ENCODE peak calls at places on chromosomes 16 and 17, in five cellular contexts. W is SK-N-SH, V is endodermal cell, S is left ventricle myocardium inferior, D is spleen. L is an unnamed sample.

GRCh38 chr16:87538594-87538993 is 45.8 kb upstream of the ZCCHC14 start:
- DNase-seq in W (no peak), V (no peak), S (no peak), D (no peak), L (no peak)

GRCh38 chr16:27436065-27436464 is 34.1 kb downstream of the IL21R start:
- DNase-seq in W (no peak), V (peak; percentile 15), S (no peak), D (peak; percentile 47), L (peak; percentile 4)

GRCh38 chr16:27281285-27281684 is 12.7 kb upstream of the NSMCE1 start:
- DNase-seq in W (no peak), V (peak; percentile 66), S (no peak), D (no peak), L (no peak)

GRCh38 chr16:48526058-48526957 is 83.7 kb downstream of the N4BP1 start:
- DNase-seq in W (no peak), V (peak; percentile 93), S (no peak), D (peak; percentile 69), L (no peak)

GRCh38 chr17:2398655-2399571 is 1.9 kb downstream of the MNT start:
- DNase-seq in W (peak; percentile 59), V (peak; percentile 94), S (peak; percentile 56), D (peak; percentile 90), L (peak; percentile 48)

GRCh38 chr17:15967706-15968399 is 22.9 kb downstream of the ADORA2B start:
- DNase-seq in W (no peak), V (no peak), S (no peak), D (no peak), L (no peak)

GRCh38 chr17:33277436-33278100 is 15.5 kb downstream of the ASIC2 start:
- DNase-seq in W (no peak), V (peak; percentile 57), S (no peak), D (no peak), L (no peak)

GRCh38 chr17:46264456-46265198 is 30.3 kb upstream of the LRRC37A start:
- DNase-seq in W (peak; percentile 28), V (peak; percentile 79), S (no peak), D (no peak), L (peak; percentile 23)

GRCh38 chr17:40345161-40346034 is 19.1 kb downstream of the GJD3 start:
- DNase-seq in W (peak; percentile 74), V (peak; percentile 97), S (peak; percentile 84), D (peak; percentile 90), L (peak; percentile 44)

GRCh38 chr17:81160306-81160705 is 5.0 kb upstream of the PVALEF start:
- DNase-seq in W (no peak), V (no peak), S (peak; percentile 62), D (peak; percentile 95), L (no peak)

GRCh38 chr16:4936181-4936990 is 562 bp downstream of the PPL start:
- DNase-seq in W (peak; percentile 75), V (peak; percentile 85), S (no peak), D (no peak), L (no peak)

GRCh38 chr16:50821586-50821985 is 79.7 kb downstream of the CYLD start:
- DNase-seq in W (no peak), V (no peak), S (no peak), D (no peak), L (no peak)

GRCh38 chr17:57697891-57698708 is 47.0 kb downstream of the CCDC182 start:
- DNase-seq in W (no peak), V (peak; percentile 64), S (no peak), D (peak; percentile 72), L (no peak)

GRCh38 chr16:48393843-48394703 is 8.9 kb upstream of the SIAH1 start:
- DNase-seq in W (peak; percentile 67), V (no peak), S (no peak), D (no peak), L (no peak)

GRCh38 chr16:1141716-1142115 is 11.2 kb upstream of the CACNA1H start:
- DNase-seq in W (no peak), V (no peak), S (no peak), D (no peak), L (no peak)

GRCh38 chr17:64779344-64780095 is 117.4 kb upstream of the SMURF2 start:
- DNase-seq in W (no peak), V (peak; percentile 81), S (no peak), D (peak; percentile 85), L (no peak)

GRCh38 chr17:81232616-81233241 is 6.1 kb downstream of the TEPSIN start:
- DNase-seq in W (no peak), V (no peak), S (no peak), D (no peak), L (no peak)

GRCh38 chr17:17605747-17606083 is 14.2 kb upstream of the PEMT start:
- DNase-seq in W (no peak), V (no peak), S (no peak), D (no peak), L (no peak)

GRCh38 chr16:8673611-8674412 is 605 bp upstream of the ABAT start:
- DNase-seq in W (no peak), V (no peak), S (no peak), D (no peak), L (no peak)

GRCh38 chr17:14144513-14144912 is 75.2 kb downstream of the COX10 start:
- DNase-seq in W (no peak), V (no peak), S (no peak), D (no peak), L (no peak)

GRCh38 chr16:87968541-87968940 is 17.3 kb downstream of the BANP start:
- DNase-seq in W (no peak), V (no peak), S (no peak), D (no peak), L (no peak)

GRCh38 chr16:85888405-85889331 is 10.3 kb upstream of the IRF8 start:
- DNase-seq in W (no peak), V (no peak), S (no peak), D (no peak), L (no peak)

GRCh38 chr17:43410557-43411368 is 12.0 kb downstream of the ARL4D start:
- DNase-seq in W (no peak), V (no peak), S (no peak), D (no peak), L (no peak)

GRCh38 chr16:3009568-3010390 is 2.9 kb upstream of the CLDN9 start:
- DNase-seq in W (no peak), V (peak; percentile 95), S (no peak), D (no peak), L (no peak)

GRCh38 chr17:36943250-36944220 is 5.2 kb upstream of the AATF start:
- DNase-seq in W (peak; percentile 61), V (peak; percentile 81), S (no peak), D (no peak), L (no peak)
- H3K27me3 ChIP-seq in W (peaks cover 96% of the 10 kb centered on the region), V (peaks cover 81% of the 10 kb centered on the region), S (peaks cover 93% of the 10 kb centered on the region), D (peaks cover 95% of the 10 kb centered on the region), L (peaks cover 80% of the 10 kb centered on the region)

DNA sequence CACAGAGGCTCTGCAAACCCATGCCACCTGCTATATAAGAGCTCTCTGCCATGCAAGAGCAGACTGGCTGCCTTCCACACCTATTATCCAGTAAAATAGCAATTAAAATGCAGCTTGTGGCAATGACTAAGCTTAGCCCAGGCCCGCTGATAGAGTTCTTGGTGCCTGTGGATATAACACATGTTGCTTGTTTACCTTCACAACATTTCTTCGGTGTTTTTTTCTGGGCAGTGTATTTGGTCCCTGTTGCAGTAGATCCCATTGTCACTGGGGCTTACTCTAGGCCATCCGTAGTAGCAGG is 63.5 kb downstream of the SPECC1 start:
- DNase-seq in W (no peak), V (no peak), S (no peak), D (no peak), L (no peak)
- H3K27ac ChIP-seq in W (no peak overlapping the region), V (no peak overlapping the region), S (peak overlapping the region; percentile 72), D (no peak overlapping the region), L (no peak overlapping the region)

GRCh38 chr17:27424941-27425340 is 31.3 kb upstream of the KSR1 start:
- DNase-seq in W (no peak), V (no peak), S (no peak), D (no peak), L (no peak)

GRCh38 chr17:27423651-27424050 is 32.6 kb upstream of the KSR1 start:
- DNase-seq in W (no peak), V (no peak), S (no peak), D (no peak), L (no peak)

GRCh38 chr17:27424516-27424915 is 31.7 kb upstream of the KSR1 start:
- DNase-seq in W (no peak), V (no peak), S (no peak), D (no peak), L (no peak)

GRCh38 chr17:27428781-27429505 is 27.3 kb upstream of the KSR1 start:
- DNase-seq in W (no peak), V (no peak), S (no peak), D (no peak), L (no peak)

DNA sequence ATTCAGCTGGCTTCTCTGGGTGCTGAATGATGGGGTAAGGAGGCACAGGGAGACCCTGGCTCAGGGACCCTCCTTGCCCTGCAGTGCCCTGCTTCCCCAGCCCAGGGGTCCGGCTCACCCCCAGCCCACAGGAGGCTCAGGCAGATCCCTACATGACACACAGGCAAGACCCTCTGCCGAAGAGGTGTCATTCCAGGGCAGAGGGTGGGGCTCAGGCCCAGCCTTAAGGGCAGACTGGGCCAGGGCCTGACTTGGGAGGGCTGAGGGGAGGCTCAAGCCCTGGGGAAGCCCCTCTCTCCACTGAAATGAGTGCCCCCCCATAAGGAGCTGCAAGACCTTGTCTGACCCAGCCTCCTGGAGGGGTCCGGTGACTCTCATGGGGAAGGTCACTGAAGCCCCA is 30.3 kb upstream of the KSR1 start:
- DNase-seq in W (no peak), V (no peak), S (no peak), D (no peak), L (no peak)
- TF ChIP-seq CTCF in W (no peak), V (no peak), S (no peak), D (no peak), L (no peak)

GRCh38 chr17:66965801-66966528 is 1.5 kb downstream of the CACNG4 start:
- DNase-seq in W (no peak), V (peak; percentile 85), S (no peak), D (no peak), L (no peak)

GRCh38 chr17:66963521-66964082 is 905 bp upstream of the CACNG4 start:
- DNase-seq in W (peak; percentile 65), V (peak; percentile 74), S (no peak), D (no peak), L (no peak)

GRCh38 chr17:66966529-66967418 is 2.3 kb downstream of the CACNG4 start:
- DNase-seq in W (peak; percentile 68), V (no peak), S (no peak), D (no peak), L (no peak)

GRCh38 chr17:66964083-66964771 is at the start of gene CACNG4:
- DNase-seq in W (peak; percentile 95), V (peak; percentile 84), S (no peak), D (no peak), L (no peak)

DNA sequence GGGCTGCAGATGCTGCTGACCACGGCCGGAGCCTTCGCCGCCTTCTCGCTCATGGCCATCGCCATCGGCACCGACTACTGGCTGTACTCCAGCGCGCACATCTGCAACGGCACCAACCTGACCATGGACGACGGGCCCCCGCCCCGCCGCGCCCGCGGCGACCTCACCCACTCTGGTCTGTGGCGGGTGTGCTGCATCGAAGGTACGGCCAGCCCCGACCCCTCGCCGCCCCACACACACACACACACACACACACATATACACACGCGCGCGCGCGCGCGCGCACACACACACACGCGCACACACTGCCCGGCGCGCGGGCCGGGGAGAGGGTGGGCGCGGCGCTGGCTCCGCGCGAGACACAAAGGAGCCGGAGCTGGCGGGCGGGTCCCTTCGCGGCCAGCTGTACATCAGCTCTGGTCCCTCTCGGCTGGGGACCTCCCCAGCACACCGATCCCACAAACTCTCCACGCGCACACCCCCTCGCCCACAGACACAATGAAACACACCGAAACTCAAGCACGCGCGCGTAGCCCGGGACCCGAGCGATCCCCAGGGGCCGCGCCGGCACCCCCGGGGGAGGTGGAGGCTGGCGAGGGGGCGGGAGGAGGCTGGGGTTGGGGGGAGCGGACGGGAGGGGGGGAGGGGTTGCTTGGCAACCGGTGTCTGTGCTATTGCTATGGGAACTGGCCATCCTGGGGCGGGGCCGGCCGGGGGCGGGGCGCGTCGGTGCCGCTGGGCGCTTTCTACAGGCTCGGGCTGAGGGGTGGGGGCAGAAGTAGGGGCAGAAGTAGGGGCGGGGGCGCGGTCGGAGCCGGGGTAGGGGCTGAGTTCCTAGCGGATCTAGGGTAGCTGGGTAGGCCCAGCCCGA is 658 bp downstream of the CACNG4 start:
- DNase-seq in W (peak; percentile 99), V (peak; percentile 93), S (no peak), D (no peak), L (peak; percentile 3)
- H3K27me3 ChIP-seq in W (no peaks in the 10 kb centered on the region), V (peaks cover 79% of the 10 kb centered on the region), S (peaks cover 95% of the 10 kb centered on the region), D (peaks cover 76% of the 10 kb centered on the region), L (peaks cover 12% of the 10 kb centered on the region)